ENCODE peak calls at places on chromosomes 2 and 18, in seven cellular contexts. Z, G, U, J, P, F and H are unnamed samples.

GRCh38 chr2:27912512-27912911 is 22.0 kb downstream of the BABAM2 start:
- DNase-seq in Z (no peak), J (no peak), F (no peak), U (no peak), G (no peak), P (no peak), H (no peak)

GRCh38 chr18:7879717-7880116 is 312.6 kb downstream of the PTPRM start:
- DNase-seq in J (no peak), G (no peak), F (no peak), P (no peak), U (no peak), Z (no peak), H (no peak)

GRCh38 chr2:239945751-239946569 is 79.2 kb downstream of the NDUFA10 start:
- DNase-seq in G (no peak), J (peak; percentile 15), Z (no peak), F (no peak), U (no peak), P (no peak), H (no peak)

GRCh38 chr2:165601866-165602636 is 132.6 kb downstream of the CSRNP3 start:
- DNase-seq in U (no peak), G (peak; percentile 58), J (no peak), F (no peak), P (no peak), Z (no peak), H (no peak)

GRCh38 chr2:197168705-197169104 is 141.9 kb downstream of the ANKRD44 start:
- DNase-seq in J (peak; percentile 75), Z (peak; percentile 84), U (peak; percentile 95), F (peak; percentile 19), P (peak; percentile 65), G (peak; percentile 51), H (peak; percentile 68)

GRCh38 chr2:27265536-27265870 is 2.7 kb upstream of the SLC30A3 start:
- DNase-seq in G (no peak), F (no peak), U (no peak), Z (no peak), J (no peak), P (no peak), H (no peak)

GRCh38 chr2:83370419-83370762 is 1088.7 kb downstream of the SUCLG1 start:
- DNase-seq in P (no peak), G (no peak), F (no peak), Z (no peak), J (no peak), U (no peak), H (no peak)

GRCh38 chr2:105783151-105783738 is 38.5 kb downstream of the NCK2 start:
- DNase-seq in P (no peak), Z (no peak), J (no peak), G (no peak), U (no peak), F (no peak), H (no peak)

GRCh38 chr2:105454801-105455485 is 56.1 kb upstream of the FHL2 start:
- DNase-seq in P (peak; percentile 55), J (peak; percentile 52), G (peak; percentile 61), Z (peak; percentile 58), F (no peak), U (peak; percentile 69), H (no peak)

GRCh38 chr2:69616755-69617154 is 26.8 kb downstream of the AAK1 start:
- DNase-seq in Z (no peak), F (no peak), G (no peak), P (no peak), J (no peak), U (no peak), H (no peak)

GRCh38 chr2:177474904-177475474 is 82.4 kb downstream of the AGPS start:
- DNase-seq in U (no peak), Z (no peak), F (no peak), P (no peak), G (peak; percentile 52), J (no peak), H (no peak)

GRCh38 chr2:39225564-39225963 is 18.2 kb downstream of the CDKL4 start:
- DNase-seq in F (no peak), Z (no peak), J (no peak), U (no peak), P (no peak), G (no peak), H (no peak)

GRCh38 chr2:217790681-217791392 is 212.0 kb downstream of the TNS1 start:
- DNase-seq in P (no peak), U (no peak), Z (no peak), G (peak; percentile 83), J (peak; percentile 20), F (no peak), H (no peak)

GRCh38 chr2:120899799-120900198 is 164.1 kb downstream of the GLI2 start:
- DNase-seq in G (no peak), J (no peak), P (no peak), Z (no peak), U (peak; percentile 61), F (no peak), H (no peak)

GRCh38 chr2:48529676-48530032 is 300 bp upstream of the STON1 start:
- DNase-seq in F (no peak), Z (no peak), U (no peak), P (no peak), G (no peak), J (no peak), H (no peak)

GRCh38 chr2:85129861-85130260 is 3.3 kb upstream of the TCF7L1 start:
- DNase-seq in J (no peak), F (no peak), U (no peak), P (no peak), Z (no peak), G (no peak), H (no peak)

GRCh38 chr2:16139663-16140610 is 199.6 kb downstream of the MYCN start:
- DNase-seq in J (no peak), U (no peak), P (no peak), F (no peak), Z (peak; percentile 39), G (no peak), H (no peak)

GRCh38 chr2:180655393-180655792 is 325.0 kb upstream of the UBE2E3 start:
- DNase-seq in F (no peak), U (no peak), Z (no peak), G (no peak), J (no peak), P (no peak), H (no peak)

GRCh38 chr2:150607471-150607870 is 120.0 kb upstream of the RND3 start:
- DNase-seq in P (no peak), Z (no peak), U (no peak), F (no peak), G (peak; percentile 69), J (no peak), H (no peak)

GRCh38 chr18:8895987-8896619 is 190.7 kb downstream of the MTCL1 start:
- DNase-seq in U (no peak), J (no peak), G (peak; percentile 88), Z (no peak), P (no peak), F (no peak), H (no peak)

GRCh38 chr2:160207804-160208661 is 8.0 kb upstream of the ITGB6 start:
- DNase-seq in J (peak; percentile 82), Z (peak; percentile 90), G (peak; percentile 83), P (peak; percentile 70), F (no peak), U (no peak), H (peak; percentile 85)

GRCh38 chr2:160207271-160207670 is 7.2 kb upstream of the ITGB6 start:
- DNase-seq in F (no peak), Z (no peak), J (no peak), G (no peak), P (no peak), U (no peak), H (no peak)

GRCh38 chr2:160208662-160209229 is 8.7 kb upstream of the ITGB6 start:
- DNase-seq in G (no peak), F (no peak), J (no peak), Z (no peak), P (no peak), U (no peak), H (no peak)

GRCh38 chr2:160205511-160205910 is 5.4 kb upstream of the ITGB6 start:
- DNase-seq in U (no peak), G (peak; percentile 97), J (peak; percentile 85), F (no peak), Z (peak; percentile 91), P (peak; percentile 36), H (peak; percentile 34)

DNA sequence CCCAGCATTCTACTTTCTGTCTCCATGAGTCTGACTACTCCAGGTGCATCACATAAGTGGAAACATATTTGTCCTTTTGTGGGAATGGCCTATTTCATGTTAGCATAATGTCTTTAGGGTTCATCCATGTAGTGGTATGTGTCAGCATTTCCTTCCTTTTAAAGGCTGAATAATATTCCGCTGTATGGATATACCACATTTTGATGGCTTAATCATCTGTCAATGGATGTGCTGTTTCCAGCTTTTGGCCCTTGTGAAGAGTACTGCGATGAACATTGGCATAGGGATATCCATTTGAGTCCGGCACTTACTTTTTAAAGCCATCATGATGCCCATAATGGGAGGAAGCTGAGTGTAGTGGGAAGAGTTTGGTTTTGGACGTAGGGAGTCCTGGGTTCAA is 6.4 kb upstream of the ITGB6 start:
- DNase-seq in Z (no peak), U (no peak), G (no peak), J (no peak), F (no peak), P (no peak), H (no peak)
- H3K4me3 ChIP-seq in Z (no peak overlapping the region), U (no peak overlapping the region), G (no peak overlapping the region), J (no peak overlapping the region), F (no peak overlapping the region), P (no peak overlapping the region), H (no peak overlapping the region)

GRCh38 chr18:26549486-26550435 is 1.4 kb upstream of the KCTD1 start:
- DNase-seq in J (peak; percentile 66), F (no peak), Z (peak; percentile 79), G (peak; percentile 38), U (peak; percentile 71), P (peak; percentile 12), H (peak; percentile 92)
- H3K27me3 ChIP-seq in J (peaks cover 3% of the 10 kb centered on the region), F (peaks cover 23% of the 10 kb centered on the region), Z (peaks cover 20% of the 10 kb centered on the region), G (peaks cover 41% of the 10 kb centered on the region), U (peaks cover 96% of the 10 kb centered on the region), P (peaks cover 3% of the 10 kb centered on the region), H (peaks cover 26% of the 10 kb centered on the region)

DNA sequence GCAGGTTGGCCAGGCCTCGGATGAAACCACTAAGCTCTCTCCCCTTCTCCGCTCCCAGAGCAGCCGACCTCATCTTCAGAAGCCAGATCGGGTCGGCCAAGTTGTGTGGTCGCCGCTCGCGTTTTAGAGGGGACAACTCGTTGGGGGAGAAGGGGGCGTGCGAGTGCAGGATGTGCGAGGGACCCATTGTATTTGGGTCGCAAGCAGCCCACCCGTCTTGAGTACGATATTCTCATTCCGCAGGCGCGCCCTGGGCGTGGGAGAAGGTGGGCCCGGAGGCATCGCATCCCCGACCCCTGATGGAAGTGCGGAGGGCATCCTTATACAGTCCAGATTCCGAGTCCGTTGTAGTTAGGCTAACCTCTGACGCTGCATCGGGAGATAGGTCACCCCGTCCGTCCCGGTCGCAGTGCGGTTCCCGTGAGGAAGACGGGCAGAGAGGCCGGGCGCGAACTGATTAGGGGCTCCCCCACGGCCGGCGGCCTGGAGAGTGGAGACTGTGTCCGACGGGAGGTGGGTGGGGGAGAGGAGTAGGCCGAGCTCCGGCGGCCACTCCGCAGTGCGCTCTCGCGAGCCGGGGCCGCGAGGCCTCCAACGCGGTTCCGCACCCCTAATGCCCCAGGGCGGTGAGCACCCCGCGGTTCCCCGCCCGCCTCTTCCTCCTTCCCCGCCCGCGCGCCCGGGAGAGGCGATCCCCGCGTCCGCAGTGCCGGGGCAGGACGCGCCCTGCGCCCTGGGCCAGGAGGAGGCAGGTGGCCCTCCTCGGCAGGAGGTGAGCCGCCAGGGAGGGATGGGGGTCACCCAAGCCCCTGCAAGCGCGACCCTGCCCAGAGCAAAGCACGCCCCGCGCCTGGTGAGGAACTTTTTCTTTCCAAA is 1.6 kb upstream of the SP5 start:
- DNase-seq in U (peak; percentile 37), P (peak; percentile 26), G (no peak), Z (peak; percentile 20), F (no peak), J (no peak), H (peak; percentile 87)
- H3K4me3 ChIP-seq in U (peak overlapping the region; percentile 56), P (peak overlapping the region; percentile 95), G (no peak overlapping the region), Z (peak overlapping the region; percentile 50), F (no peak overlapping the region), J (peak overlapping the region; percentile 52), H (peak overlapping the region; percentile 62)

GRCh38 chr2:110794951-110795350 is 62.6 kb downstream of the ACOXL start:
- DNase-seq in F (no peak), G (no peak), U (no peak), P (no peak), Z (no peak), J (no peak), H (no peak)
- H3K27me3 ChIP-seq in F (peaks cover 11% of the 10 kb centered on the region), G (peaks cover 33% of the 10 kb centered on the region), U (no peaks in the 10 kb centered on the region), P (no peaks in the 10 kb centered on the region), Z (no peaks in the 10 kb centered on the region), J (no peaks in the 10 kb centered on the region), H (no peaks in the 10 kb centered on the region)